ENCODE peak calls at places on chromosomes 7 and 10, in nine cellular contexts. U is Daoy; N is stimulated activated CD4-positive, alpha-beta T cell treated with anti-CD3 and anti-CD28 coated beads, Interleukin-4, amount 100 ng/mL, for 4 hours; F is hypothalamus; L is lower lobe of right lung; D is cardiac fibroblast; H is activated CD8-positive, alpha-beta memory T cell treated with anti-CD3 and anti-CD28 coated beads for 4 hours; S is endothelial cell; R is activated T-cell treated with anti-CD3 and anti-CD28 coated beads, Interleukin-2, amount 50 U/mL, for 72 hours. O is an unnamed sample.

GRCh38 chr10:34679177-34679576 is 135.9 kb downstream of the PARD3 start:
- DNase-seq in U (no peak), N (no peak), F (no peak), L (no peak), D (no peak), H (no peak), S (no peak), R (no peak), O (no peak)

GRCh38 chr7:114986181-114986800 is 64.4 kb downstream of the MDFIC start:
- DNase-seq in U (no peak), N (no peak), F (no peak), L (no peak), D (no peak), H (no peak), S (no peak), R (no peak), O (no peak)

GRCh38 chr7:151311294-151311864 is 30.2 kb upstream of the NUB1 start:
- DNase-seq in U (peak; percentile 49), N (no peak), F (no peak), L (no peak), D (no peak), H (no peak), S (peak; percentile 45), R (no peak), O (no peak)

GRCh38 chr7:156611393-156612010 is 29.1 kb upstream of the RNF32 start:
- DNase-seq in U (no peak), N (no peak), F (no peak), L (no peak), D (no peak), H (no peak), S (no peak), R (no peak), O (no peak)

GRCh38 chr7:129298268-129298893 is 73.6 kb downstream of the AHCYL2 start:
- DNase-seq in U (peak; percentile 53), N (peak; percentile 48), F (no peak), L (peak; percentile 54), D (peak; percentile 58), H (no peak), S (peak; percentile 38), R (peak; percentile 46), O (no peak)

GRCh38 chr10:71940752-71941151 is 23.4 kb upstream of the CHST3 start:
- DNase-seq in U (no peak), N (no peak), F (no peak), L (no peak), D (no peak), H (no peak), S (no peak), R (no peak), O (no peak)

GRCh38 chr7:23893172-23893941 is 183.3 kb downstream of the STK31 start:
- DNase-seq in U (peak; percentile 23), N (no peak), F (no peak), L (no peak), D (peak; percentile 58), H (no peak), S (no peak), R (no peak), O (no peak)

GRCh38 chr10:59073456-59074053 is 102.9 kb upstream of the PHYHIPL start:
- DNase-seq in U (no peak), N (no peak), F (no peak), L (no peak), D (no peak), H (no peak), S (no peak), R (no peak), O (no peak)